ENCODE peak calls at places on chromosomes 2 and 18, in seven cellular contexts. J, H, T, Y, R, N and I are unnamed samples.

GRCh38 chr2:200411831-200412230 is 98.0 kb downstream of the KCTD18 start:
- DNase-seq in J (no peak), H (peak), T (no peak), Y (no peak), R (no peak), N (no peak), I (no peak)

GRCh38 chr2:178860551-178860950 is 53.3 kb upstream of the TTN start:
- DNase-seq in J (no peak), H (peak), T (peak), Y (no peak), R (peak), N (no peak), I (peak)

GRCh38 chr18:55419132-55419938 is 168.7 kb downstream of the TCF4 start:
- DNase-seq in J (no peak), H (no peak), T (no peak), Y (peak), R (no peak), N (no peak), I (no peak)

GRCh38 chr2:903223-903900 is 47.3 kb upstream of the SNTG2 start:
- DNase-seq in J (no peak), H (no peak), T (no peak), Y (no peak), R (no peak), N (no peak), I (no peak)

GRCh38 chr2:71244302-71244660 is 17.4 kb upstream of the PAIP2B start:
- DNase-seq in J (no peak), H (no peak), T (no peak), Y (no peak), R (no peak), N (no peak), I (no peak)

GRCh38 chr2:178108176-178108575 is 4.1 kb upstream of the RBM45 start:
- DNase-seq in J (no peak), H (no peak), T (no peak), Y (no peak), R (no peak), N (no peak), I (no peak)

GRCh38 chr2:35428548-35428947 is 927.0 kb upstream of the CRIM1 start:
- DNase-seq in J (no peak), H (peak), T (no peak), Y (peak), R (peak), N (peak), I (no peak)

GRCh38 chr2:108363900-108364225 is 13.9 kb upstream of the SULT1C4 start:
- DNase-seq in J (no peak), H (no peak), T (no peak), Y (no peak), R (no peak), N (no peak), I (no peak)

GRCh38 chr18:26746284-26747130 is 119.0 kb downstream of the AQP4 start:
- DNase-seq in J (no peak), H (no peak), T (no peak), Y (no peak), R (no peak), N (no peak), I (no peak)

GRCh38 chr2:80496770-80497169 is 192.2 kb upstream of the LRRTM1 start:
- DNase-seq in J (peak), H (peak), T (no peak), Y (no peak), R (no peak), N (no peak), I (no peak)

GRCh38 chr18:59267511-59268126 is 5.6 kb downstream of the RAX start:
- DNase-seq in J (no peak), H (peak), T (no peak), Y (no peak), R (no peak), N (no peak), I (no peak)
- H3K4me3 ChIP-seq in J (no peak), H (no peak), T (no peak), Y (no peak), R (no peak), N (no peak), I (no peak)

GRCh38 chr2:29010946-29011649 is 30.0 kb downstream of the TOGARAM2 start:
- DNase-seq in J (no peak), H (no peak), T (peak), Y (no peak), R (no peak), N (no peak), I (peak)
- H3K4me3 ChIP-seq in J (no peak), H (no peak), T (peak), Y (no peak), R (no peak), N (no peak), I (peak)

GRCh38 chr2:235672720-235673119 is 178.9 kb downstream of the AGAP1 start:
- DNase-seq in J (no peak), H (no peak), T (no peak), Y (no peak), R (no peak), N (no peak), I (no peak)
- H3K4me3 ChIP-seq in J (no peak), H (no peak), T (no peak), Y (no peak), R (no peak), N (peak), I (no peak)

GRCh38 chr2:144515425-144515693 is 4.6 kb downstream of the ZEB2 start:
- DNase-seq in J (no peak), H (no peak), T (no peak), Y (no peak), R (no peak), N (no peak), I (no peak)

GRCh38 chr2:144515694-144516416 is 4.1 kb downstream of the ZEB2 start:
- DNase-seq in J (no peak), H (no peak), T (no peak), Y (peak), R (no peak), N (no peak), I (peak)

GRCh38 chr2:144513388-144514100 is 6.4 kb downstream of the ZEB2 start:
- DNase-seq in J (no peak), H (no peak), T (no peak), Y (no peak), R (no peak), N (no peak), I (peak)

GRCh38 chr2:144516417-144516980 is 3.4 kb downstream of the ZEB2 start:
- DNase-seq in J (no peak), H (peak), T (no peak), Y (no peak), R (no peak), N (no peak), I (peak)

GRCh38 chr2:144514731-144515424 is 5.0 kb downstream of the ZEB2 start:
- DNase-seq in J (no peak), H (no peak), T (no peak), Y (no peak), R (no peak), N (no peak), I (no peak)
- H3K4me3 ChIP-seq in J (peak), H (no peak), T (peak), Y (peak), R (no peak), N (no peak), I (peak)

DNA sequence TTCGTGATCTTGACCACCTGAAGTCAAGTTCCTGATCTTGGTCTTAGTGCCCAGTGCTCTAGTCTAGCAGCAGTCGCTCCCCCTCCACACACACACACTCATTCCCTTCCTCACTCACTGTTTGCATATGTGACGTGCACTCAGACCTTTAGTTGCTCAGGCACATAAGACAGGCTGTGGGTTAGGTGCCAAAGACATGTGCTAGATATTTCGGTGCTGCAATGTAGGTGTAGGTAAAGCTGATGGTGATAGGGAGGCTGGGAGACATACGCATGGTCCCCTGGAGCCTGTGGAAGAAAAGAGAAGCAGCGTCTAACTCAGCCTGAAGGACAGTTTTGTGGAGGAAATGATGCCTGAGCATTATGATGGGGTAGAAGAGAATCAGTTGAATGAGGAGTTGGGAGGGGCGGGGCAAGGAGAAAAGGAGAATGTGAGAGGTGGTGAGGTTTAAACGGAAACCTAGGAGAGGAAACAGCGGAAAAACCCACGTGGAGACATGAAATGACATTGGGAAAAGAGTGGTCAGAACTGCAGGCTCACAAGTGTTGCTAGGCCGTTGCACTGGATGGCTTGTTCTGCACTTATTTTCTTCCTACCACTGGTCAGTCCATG is 3.9 kb downstream of the TTC39C start:
- DNase-seq in J (no peak), H (no peak), T (no peak), Y (no peak), R (no peak), N (no peak), I (no peak)
- H3K4me3 ChIP-seq in J (no peak), H (no peak), T (no peak), Y (no peak), R (no peak), N (no peak), I (no peak)

GRCh38 chr2:70035344-70035844 is 51.9 kb upstream of the PCBP1 start:
- DNase-seq in J (no peak), H (no peak), T (no peak), Y (no peak), R (no peak), N (no peak), I (no peak)
- H3K4me3 ChIP-seq in J (no peak), H (no peak), T (no peak), Y (no peak), R (no peak), N (no peak), I (no peak)

DNA sequence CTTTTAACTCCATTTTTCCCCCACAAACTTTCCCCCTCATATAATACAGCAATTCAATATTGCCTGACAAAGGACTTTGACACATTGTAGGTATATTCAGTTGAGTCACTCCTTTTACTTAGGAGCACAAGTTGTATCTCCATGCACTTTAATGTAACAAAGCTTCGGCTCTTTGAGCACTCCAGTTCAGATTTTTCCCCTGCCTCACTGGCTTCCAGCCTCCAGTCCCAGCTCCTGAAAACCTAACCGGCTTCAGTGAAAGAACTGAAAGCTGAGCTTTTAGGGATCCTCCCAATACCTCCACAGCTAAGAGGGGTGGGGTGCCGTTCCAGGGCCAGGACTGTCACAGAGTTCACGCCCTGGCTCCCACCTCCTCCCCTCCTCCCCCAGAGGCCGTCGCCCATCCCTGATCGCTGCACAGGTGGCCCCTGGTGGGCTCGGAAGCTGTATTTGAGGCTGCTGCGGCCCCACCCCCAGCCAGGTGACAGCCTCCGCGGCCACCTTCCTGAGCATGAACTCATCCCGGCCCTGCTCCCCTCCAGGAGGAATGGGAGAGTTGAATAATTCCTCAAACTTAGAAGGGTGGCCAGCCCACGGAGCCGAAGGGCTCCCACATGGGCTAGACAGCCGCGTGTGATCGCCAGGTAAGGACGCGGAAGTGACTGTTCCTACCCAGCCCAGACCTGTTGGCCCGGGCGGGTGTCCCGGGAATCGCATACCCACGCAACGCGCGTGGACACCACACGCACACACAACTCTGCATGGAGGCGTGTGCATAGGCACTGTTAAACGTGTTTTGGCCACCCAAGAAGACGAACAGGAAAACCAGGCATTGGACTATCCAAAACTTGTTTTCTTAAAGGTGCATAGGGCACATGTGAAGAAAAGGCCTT is 1.8 kb downstream of the MYO5B start:
- DNase-seq in J (no peak), H (peak), T (no peak), Y (no peak), R (peak), N (peak), I (no peak)
- H3K4me3 ChIP-seq in J (no peak), H (peak), T (no peak), Y (peak), R (peak), N (peak), I (no peak)

GRCh38 chr18:13616525-13617035 is 109.8 kb downstream of the FAM210A start:
- DNase-seq in J (no peak), H (no peak), T (no peak), Y (no peak), R (no peak), N (peak), I (no peak)
- H3K4me3 ChIP-seq in J (no peak), H (no peak), T (no peak), Y (no peak), R (no peak), N (no peak), I (no peak)

GRCh38 chr2:231470246-231470900 is 6.1 kb upstream of the NCL start:
- DNase-seq in J (no peak), H (no peak), T (no peak), Y (peak), R (no peak), N (no peak), I (no peak)
- H3K4me3 ChIP-seq in J (no peak), H (no peak), T (no peak), Y (no peak), R (no peak), N (no peak), I (no peak)

GRCh38 chr2:73074110-73075069 is 2.9 kb upstream of the SFXN5 start:
- DNase-seq in J (no peak), H (no peak), T (peak), Y (no peak), R (no peak), N (no peak), I (no peak)

GRCh38 chr2:73071452-73072399 is at the start of gene SFXN5:
- DNase-seq in J (peak), H (peak), T (peak), Y (peak), R (peak), N (peak), I (peak)

GRCh38 chr2:73069855-73070650 is 1.5 kb downstream of the SFXN5 start:
- DNase-seq in J (no peak), H (peak), T (peak), Y (peak), R (no peak), N (no peak), I (no peak)

GRCh38 chr2:73070651-73071451 is 661 bp downstream of the SFXN5 start:
- DNase-seq in J (peak), H (peak), T (peak), Y (peak), R (peak), N (peak), I (peak)

DNA sequence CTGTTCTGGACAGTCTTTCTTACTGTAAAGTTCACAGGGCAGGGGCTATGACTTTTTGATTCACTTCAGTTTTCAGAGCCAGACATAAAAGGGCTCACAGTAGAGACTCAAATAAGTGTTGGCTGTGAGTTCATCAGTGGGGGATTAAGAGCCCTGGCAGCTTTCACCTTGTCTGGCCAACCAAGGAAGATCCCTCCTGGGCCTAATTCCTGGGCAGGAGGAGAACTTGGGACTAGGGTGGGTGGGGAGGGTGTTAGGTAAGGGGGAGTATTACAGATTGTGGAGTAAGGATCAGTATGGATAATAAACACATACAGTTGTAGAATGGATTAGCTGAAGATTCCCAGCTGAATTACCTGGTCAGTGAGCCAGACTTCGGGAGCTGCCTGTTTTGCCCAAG is 904 bp upstream of the SFXN5 start:
- DNase-seq in J (no peak), H (no peak), T (no peak), Y (no peak), R (no peak), N (no peak), I (no peak)
- H3K4me3 ChIP-seq in J (no peak), H (peak), T (peak), Y (no peak), R (no peak), N (peak), I (peak)